ENCODE peak calls at places on chromosomes 4 and X, in five cellular contexts. R is cardiac muscle cell; G is CD4-positive, alpha-beta memory T cell; O is mesenchymal stem cell; B is hypothalamus. V is an unnamed sample.

GRCh38 chr4:175770555-175770954 is 41.5 kb downstream of the GPM6A start:
- DNase-seq in B (no peak), R (no peak), G (no peak), O (no peak), V (no peak)

GRCh38 chr4:61770456-61770855 is 570.3 kb downstream of the ADGRL3 start:
- DNase-seq in O (no peak), R (no peak), B (no peak), G (no peak), V (no peak)

GRCh38 chr4:157992038-157992706 is 180.7 kb downstream of the GASK1B start:
- DNase-seq in G (peak), O (peak), R (peak), B (no peak), V (peak)

GRCh38 chrX:135009838-135010237 is 12.5 kb downstream of the RTL8B start:
- DNase-seq in R (no peak), O (no peak), B (no peak), G (no peak), V (no peak)

GRCh38 chrX:153924149-153924861 is 1.8 kb downstream of the ARHGAP4 start:
- DNase-seq in R (peak), G (no peak), O (peak), B (no peak), V (no peak)

GRCh38 chrX:38095971-38096529 is 89.7 kb downstream of the SYTL5 start:
- DNase-seq in R (no peak), G (no peak), B (no peak), O (peak), V (no peak)

GRCh38 chr4:100986360-100986868 is 360.9 kb downstream of the PPP3CA start:
- DNase-seq in B (no peak), G (no peak), O (peak), R (no peak), V (peak)

GRCh38 chr4:38306482-38307071 is 346.4 kb downstream of the PTTG2 start:
- DNase-seq in R (no peak), G (peak), O (no peak), B (no peak), V (peak)

GRCh38 chrX:134172588-134173259 is 64.3 kb upstream of the CCDC160 start:
- DNase-seq in O (peak), B (peak), R (peak), G (peak), V (peak)

GRCh38 chrX:69538321-69538876 is 34.3 kb downstream of the NALF2 start:
- DNase-seq in O (peak), G (peak), R (peak), B (peak), V (peak)

GRCh38 chr4:152937535-152938236 is 1.6 kb downstream of the FHDC1 start:
- DNase-seq in G (no peak), O (peak), B (no peak), R (peak), V (peak)

GRCh38 chr4:124334119-124334518 is 378.4 kb downstream of the ANKRD50 start:
- DNase-seq in G (no peak), O (peak), B (no peak), R (peak), V (peak)

GRCh38 chr4:1049591-1049905 is 38.1 kb downstream of the FGFRL1 start:
- DNase-seq in O (no peak), B (no peak), G (no peak), R (no peak), V (no peak)

GRCh38 chrX:17547658-17548057 is 172.7 kb downstream of the NHS start:
- DNase-seq in B (no peak), G (no peak), O (peak), R (peak), V (no peak)

GRCh38 chrX:45769919-45770582 is 569.4 kb upstream of the DIPK2B start:
- DNase-seq in B (no peak), O (peak), G (peak), R (peak), V (peak)

GRCh38 chr4:26464420-26465095 is 25.7 kb downstream of the CCKAR start:
- DNase-seq in G (no peak), O (no peak), R (no peak), B (no peak), V (no peak)

GRCh38 chr4:78720151-78720726 is 55.9 kb upstream of the BMP2K start:
- DNase-seq in G (no peak), B (no peak), R (no peak), O (no peak), V (no peak)

GRCh38 chrX:153411255-153411987 is at the start of gene ZFP92:
- DNase-seq in G (peak), R (peak), B (peak), O (peak), V (no peak)

GRCh38 chrX:68415289-68415688 is 18.0 kb downstream of the OPHN1 start:
- DNase-seq in R (peak), B (no peak), G (no peak), O (no peak), V (no peak)

GRCh38 chr4:39936565-39937418 is 40.9 kb downstream of the PDS5A start:
- DNase-seq in G (no peak), B (no peak), R (no peak), O (no peak), V (no peak)

GRCh38 chr4:185086053-185086452 is 57.0 kb upstream of the SLC25A4 start:
- DNase-seq in G (no peak), O (no peak), B (no peak), R (no peak), V (no peak)

GRCh38 chr4:88675543-88675942 is 22.1 kb downstream of the NAP1L5 start:
- DNase-seq in R (no peak), O (no peak), B (no peak), G (no peak), V (no peak)

GRCh38 chrX:20739038-20739745 is 472.5 kb upstream of the RPS6KA3 start:
- DNase-seq in G (no peak), B (no peak), O (no peak), R (no peak), V (no peak)